ENCODE peak calls at places on chromosomes 16 and 17, in five cellular contexts. One of them, this sample, is unnamed. For H3K4me1, the result is how much of the 10 kb centered on the place peaks cover.

GRCh38 chr16:12201863-12202262 is 225.3 kb downstream of the SNX29 start:
- DNase-seq in colonic mucosa: no peak
- DNase-seq in OCI-LY7: no peak
- DNase-seq in heart right ventricle: no peak
- DNase-seq in cardiac muscle cell: no peak
- DNase-seq in this sample: no peak

GRCh38 chr16:50683689-50684374 is 2.7 kb upstream of the SNX20 start:
- DNase-seq in colonic mucosa: no peak
- DNase-seq in OCI-LY7: peak
- DNase-seq in cardiac muscle cell: no peak
- DNase-seq in heart right ventricle: no peak
- DNase-seq in this sample: no peak

GRCh38 chr16:64019339-64019738 is 1102.5 kb downstream of the CDH11 start:
- DNase-seq in cardiac muscle cell: no peak
- DNase-seq in OCI-LY7: no peak
- DNase-seq in colonic mucosa: no peak
- DNase-seq in heart right ventricle: no peak
- DNase-seq in this sample: no peak

GRCh38 chr16:726188-726437 is 130 bp downstream of the CCDC78 start:
- DNase-seq in cardiac muscle cell: no peak
- DNase-seq in heart right ventricle: no peak
- DNase-seq in colonic mucosa: no peak
- DNase-seq in OCI-LY7: no peak
- DNase-seq in this sample: no peak

GRCh38 chr17:65670667-65671371 is 109.4 kb upstream of the AXIN2 start:
- DNase-seq in OCI-LY7: no peak
- DNase-seq in cardiac muscle cell: no peak
- DNase-seq in colonic mucosa: no peak
- DNase-seq in heart right ventricle: no peak
- DNase-seq in this sample: no peak

GRCh38 chr17:68694791-68695485 is 93.8 kb upstream of the FAM20A start:
- DNase-seq in heart right ventricle: no peak
- DNase-seq in cardiac muscle cell: peak
- DNase-seq in colonic mucosa: no peak
- DNase-seq in OCI-LY7: no peak
- DNase-seq in this sample: no peak

GRCh38 chr17:35804658-35805192 is 4.6 kb upstream of the TAF15 start:
- DNase-seq in heart right ventricle: no peak
- DNase-seq in OCI-LY7: peak
- DNase-seq in colonic mucosa: peak
- DNase-seq in cardiac muscle cell: peak
- DNase-seq in this sample: peak

GRCh38 chr16:84554627-84555328 is 50.3 kb upstream of the MEAK7 start:
- DNase-seq in OCI-LY7: no peak
- DNase-seq in heart right ventricle: no peak
- DNase-seq in cardiac muscle cell: no peak
- DNase-seq in colonic mucosa: no peak
- DNase-seq in this sample: no peak

GRCh38 chr17:28735242-28735722 is 6.7 kb downstream of the NEK8 start:
- DNase-seq in colonic mucosa: no peak
- DNase-seq in OCI-LY7: no peak
- DNase-seq in heart right ventricle: no peak
- DNase-seq in cardiac muscle cell: no peak
- DNase-seq in this sample: no peak

GRCh38 chr16:12086861-12087260 is 110.3 kb downstream of the SNX29 start:
- DNase-seq in OCI-LY7: no peak
- DNase-seq in heart right ventricle: no peak
- DNase-seq in colonic mucosa: no peak
- DNase-seq in cardiac muscle cell: no peak
- DNase-seq in this sample: no peak

GRCh38 chr16:22622703-22623102 is 112.0 kb downstream of the NPIPB5 start:
- DNase-seq in heart right ventricle: no peak
- DNase-seq in colonic mucosa: no peak
- DNase-seq in OCI-LY7: no peak
- DNase-seq in cardiac muscle cell: no peak
- DNase-seq in this sample: no peak

GRCh38 chr16:58028541-58029070 is 3.1 kb downstream of the MMP15 start:
- DNase-seq in OCI-LY7: no peak
- DNase-seq in heart right ventricle: no peak
- DNase-seq in colonic mucosa: no peak
- DNase-seq in cardiac muscle cell: no peak
- DNase-seq in this sample: no peak

GRCh38 chr17:80281516-80281915 is 20.9 kb downstream of the RNF213 start:
- DNase-seq in cardiac muscle cell: no peak
- DNase-seq in heart right ventricle: no peak
- DNase-seq in OCI-LY7: no peak
- DNase-seq in colonic mucosa: no peak
- DNase-seq in this sample: no peak

GRCh38 chr16:71230122-71230845 is at the start of gene HYDIN:
- DNase-seq in heart right ventricle: peak
- DNase-seq in colonic mucosa: peak
- DNase-seq in cardiac muscle cell: peak
- DNase-seq in OCI-LY7: no peak
- DNase-seq in this sample: peak

GRCh38 chr16:4060823-4061222 is 55.4 kb downstream of the ADCY9 start:
- DNase-seq in heart right ventricle: no peak
- DNase-seq in colonic mucosa: no peak
- DNase-seq in cardiac muscle cell: no peak
- DNase-seq in OCI-LY7: no peak
- DNase-seq in this sample: no peak

GRCh38 chr16:4746215-4746614 is 11.9 kb downstream of the DNAAF8 start:
- DNase-seq in OCI-LY7: no peak
- DNase-seq in cardiac muscle cell: no peak
- DNase-seq in heart right ventricle: no peak
- DNase-seq in colonic mucosa: no peak
- DNase-seq in this sample: no peak

GRCh38 chr17:9974460-9975381 is 69.7 kb upstream of the RCVRN start:
- DNase-seq in colonic mucosa: no peak
- DNase-seq in OCI-LY7: no peak
- DNase-seq in cardiac muscle cell: no peak
- DNase-seq in heart right ventricle: no peak
- DNase-seq in this sample: no peak

GRCh38 chr16:30982548-30983288 is 2.3 kb upstream of the HSD3B7 start:
- DNase-seq in OCI-LY7: no peak
- DNase-seq in cardiac muscle cell: no peak
- DNase-seq in colonic mucosa: no peak
- DNase-seq in heart right ventricle: no peak
- DNase-seq in this sample: no peak

GRCh38 chr17:35238817-35239216 is 4.1 kb upstream of the SLFN5 start:
- DNase-seq in OCI-LY7: no peak
- DNase-seq in cardiac muscle cell: peak
- DNase-seq in colonic mucosa: no peak
- DNase-seq in heart right ventricle: no peak
- DNase-seq in this sample: no peak

GRCh38 chr17:61806081-61806828 is 57.1 kb downstream of the BRIP1 start:
- DNase-seq in heart right ventricle: no peak
- DNase-seq in cardiac muscle cell: no peak
- DNase-seq in OCI-LY7: no peak
- DNase-seq in colonic mucosa: no peak
- DNase-seq in this sample: no peak

GRCh38 chr16:21663889-21664647 is at the start of gene OTOA:
- DNase-seq in heart right ventricle: no peak
- DNase-seq in cardiac muscle cell: peak
- DNase-seq in OCI-LY7: no peak
- DNase-seq in colonic mucosa: no peak
- DNase-seq in this sample: no peak

GRCh38 chr16:54926166-54926838 is 4.4 kb upstream of the IRX5 start:
- DNase-seq in heart right ventricle: no peak
- DNase-seq in colonic mucosa: no peak
- DNase-seq in OCI-LY7: peak
- DNase-seq in cardiac muscle cell: peak
- DNase-seq in this sample: no peak

GRCh38 chr16:23836404-23837291 is 865 bp downstream of the PRKCB start:
- DNase-seq in OCI-LY7: peak
- DNase-seq in colonic mucosa: peak
- DNase-seq in cardiac muscle cell: no peak
- DNase-seq in heart right ventricle: peak
- DNase-seq in this sample: peak

GRCh38 chr16:23836078-23836403 is 258 bp downstream of the PRKCB start:
- DNase-seq in OCI-LY7: no peak
- DNase-seq in heart right ventricle: no peak
- DNase-seq in colonic mucosa: no peak
- DNase-seq in cardiac muscle cell: no peak
- DNase-seq in this sample: no peak

GRCh38 chr16:23833960-23834685 is 1.7 kb upstream of the PRKCB start:
- DNase-seq in colonic mucosa: no peak
- DNase-seq in cardiac muscle cell: no peak
- DNase-seq in heart right ventricle: no peak
- DNase-seq in OCI-LY7: no peak
- DNase-seq in this sample: no peak

GRCh38 chr16:23833504-23833903 is 2.3 kb upstream of the PRKCB start:
- DNase-seq in OCI-LY7: no peak
- DNase-seq in heart right ventricle: no peak
- DNase-seq in cardiac muscle cell: no peak
- DNase-seq in colonic mucosa: no peak
- DNase-seq in this sample: no peak

GRCh38 chr16:23835390-23836077 is at the start of gene PRKCB:
- DNase-seq in colonic mucosa: peak
- DNase-seq in heart right ventricle: peak
- DNase-seq in OCI-LY7: peak
- DNase-seq in cardiac muscle cell: peak
- DNase-seq in this sample: peak
- H3K27ac ChIP-seq in colonic mucosa: peak
- H3K27ac ChIP-seq in heart right ventricle: no peak
- H3K27ac ChIP-seq in OCI-LY7: peak
- H3K27ac ChIP-seq in cardiac muscle cell: no peak
- H3K27ac ChIP-seq in this sample: no peak

GRCh38 chr16:9946022-9946720 is 236.1 kb downstream of the GRIN2A start:
- DNase-seq in OCI-LY7: no peak
- DNase-seq in heart right ventricle: no peak
- DNase-seq in colonic mucosa: no peak
- DNase-seq in cardiac muscle cell: no peak
- DNase-seq in this sample: no peak
- TF ChIP-seq CTCF in OCI-LY7: peak
- TF ChIP-seq CTCF in heart right ventricle: peak
- TF ChIP-seq CTCF in colonic mucosa: no peak
- TF ChIP-seq CTCF in cardiac muscle cell: no peak
- TF ChIP-seq CTCF in this sample: no peak

GRCh38 chr17:49762148-49762941 is 1.6 kb downstream of the FAM117A start:
- DNase-seq in heart right ventricle: no peak
- DNase-seq in colonic mucosa: no peak
- DNase-seq in cardiac muscle cell: no peak
- DNase-seq in OCI-LY7: peak
- DNase-seq in this sample: no peak
- H3K4me1 ChIP-seq in heart right ventricle: under half
- H3K4me1 ChIP-seq in colonic mucosa: under half
- H3K4me1 ChIP-seq in cardiac muscle cell: under half
- H3K4me1 ChIP-seq in OCI-LY7: under half
- H3K4me1 ChIP-seq in this sample: under half

GRCh38 chr16:68452176-68452575 is 3.9 kb upstream of the SMPD3 start:
- DNase-seq in heart right ventricle: no peak
- DNase-seq in cardiac muscle cell: no peak
- DNase-seq in OCI-LY7: no peak
- DNase-seq in colonic mucosa: no peak
- DNase-seq in this sample: no peak
- H3K27ac ChIP-seq in heart right ventricle: no peak
- H3K27ac ChIP-seq in cardiac muscle cell: no peak
- H3K27ac ChIP-seq in OCI-LY7: no peak
- H3K27ac ChIP-seq in colonic mucosa: no peak
- H3K27ac ChIP-seq in this sample: no peak

GRCh38 chr16:53415504-53415903 is 18.8 kb upstream of the RBL2 start:
- DNase-seq in colonic mucosa: no peak
- DNase-seq in heart right ventricle: no peak
- DNase-seq in OCI-LY7: no peak
- DNase-seq in cardiac muscle cell: no peak
- DNase-seq in this sample: no peak
- TF ChIP-seq CTCF in colonic mucosa: no peak
- TF ChIP-seq CTCF in heart right ventricle: no peak
- TF ChIP-seq CTCF in OCI-LY7: no peak
- TF ChIP-seq CTCF in cardiac muscle cell: no peak
- TF ChIP-seq CTCF in this sample: no peak

DNA sequence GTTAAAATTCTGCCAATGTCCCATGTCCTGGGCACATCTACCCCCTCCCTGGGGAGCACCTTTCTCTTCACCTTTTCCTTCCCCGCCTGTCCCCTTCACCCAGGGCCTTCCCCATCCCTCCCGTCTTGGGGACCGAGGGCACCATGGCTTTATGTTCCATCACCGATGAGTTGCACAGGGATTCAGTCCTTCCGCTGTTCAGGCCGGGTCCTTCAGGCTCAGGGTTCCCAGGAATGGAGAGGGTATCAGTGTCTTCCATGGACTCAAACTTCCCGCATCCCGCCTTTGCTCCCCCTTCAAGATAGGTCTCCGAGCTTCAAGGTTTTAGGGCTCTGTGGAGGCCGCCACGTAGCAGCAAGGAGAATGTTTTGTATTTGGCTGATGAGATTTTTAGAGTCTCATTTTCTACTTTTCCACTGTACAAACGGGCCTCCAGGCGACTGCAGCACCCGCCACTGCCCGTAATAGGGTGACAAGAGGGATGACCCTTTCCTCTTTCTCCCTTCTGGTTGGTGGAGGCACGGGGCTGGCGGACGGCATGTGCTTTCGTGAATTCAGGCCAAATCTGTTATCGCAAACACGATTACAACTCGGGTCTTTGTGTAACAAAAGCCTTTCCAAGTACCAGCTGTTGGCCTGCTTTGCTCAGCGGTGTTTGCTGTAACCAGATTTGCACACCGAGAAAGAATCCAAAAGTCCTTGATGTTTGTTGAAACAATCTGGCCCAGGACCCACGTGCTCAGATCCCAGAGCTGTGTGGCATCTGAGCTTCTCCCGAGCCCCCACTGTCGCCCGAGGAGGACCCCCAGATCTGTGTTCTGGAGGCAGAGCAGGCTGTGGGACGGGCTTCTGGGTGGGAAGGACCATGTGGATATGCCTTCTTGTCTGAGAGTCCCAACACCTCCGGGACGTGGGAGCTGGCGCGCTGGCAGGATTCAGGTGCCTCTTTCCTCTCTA is 236.3 kb downstream of the SEC14L1 start:
- DNase-seq in cardiac muscle cell: peak
- DNase-seq in colonic mucosa: no peak
- DNase-seq in OCI-LY7: no peak
- DNase-seq in heart right ventricle: no peak
- DNase-seq in this sample: peak
- H3K4me1 ChIP-seq in cardiac muscle cell: half or more
- H3K4me1 ChIP-seq in colonic mucosa: under half
- H3K4me1 ChIP-seq in OCI-LY7: half or more
- H3K4me1 ChIP-seq in heart right ventricle: half or more
- H3K4me1 ChIP-seq in this sample: half or more

DNA sequence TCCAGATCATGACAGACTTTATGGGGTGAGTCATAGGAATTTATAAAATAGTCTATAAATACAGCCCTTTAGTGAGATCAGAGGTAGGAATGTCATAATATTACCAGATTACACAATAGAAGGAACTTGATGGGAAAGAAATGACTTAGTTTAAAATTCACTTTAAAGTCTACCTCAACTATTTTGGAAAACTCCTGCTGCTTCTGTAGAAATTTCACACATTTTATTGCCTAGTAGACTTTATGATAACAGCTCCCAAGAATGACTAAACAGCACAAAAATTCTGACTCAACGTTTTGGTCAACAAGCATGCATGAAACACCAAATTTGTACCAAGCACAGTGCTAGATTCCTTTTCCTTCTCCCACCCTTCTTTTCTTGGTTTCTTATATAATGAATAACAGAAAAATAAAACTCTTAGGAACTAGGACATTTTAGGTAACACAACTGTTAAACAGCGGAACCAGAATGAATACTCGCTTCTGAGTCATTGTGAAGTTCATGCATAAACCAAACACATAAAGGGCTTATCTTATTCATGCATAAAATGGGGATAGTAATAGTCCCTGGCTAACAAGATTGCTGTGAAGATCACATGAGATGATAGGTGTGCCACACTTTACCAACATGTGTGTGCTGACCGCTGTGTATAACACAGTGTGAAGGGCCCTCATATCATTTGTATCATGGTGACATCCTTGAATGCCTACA is 243.9 kb downstream of the CDH8 start:
- DNase-seq in OCI-LY7: no peak
- DNase-seq in cardiac muscle cell: peak
- DNase-seq in heart right ventricle: no peak
- DNase-seq in colonic mucosa: no peak
- DNase-seq in this sample: no peak
- H3K27ac ChIP-seq in OCI-LY7: no peak
- H3K27ac ChIP-seq in cardiac muscle cell: no peak
- H3K27ac ChIP-seq in heart right ventricle: no peak
- H3K27ac ChIP-seq in colonic mucosa: no peak
- H3K27ac ChIP-seq in this sample: no peak